ENCODE peak calls at places on chromosomes 7 and 10, in nine cellular contexts. A is activated naive CD4-positive, alpha-beta T cell; B is cardiac muscle cell; H is C1 segment of cervical spinal cord; N is NAMALWA; P is brain pericyte; X is AML-193; Y is astrocyte of the spinal cord; K is GM12891. Q is an unnamed sample.

GRCh38 chr7:130371059-130371458 is 9.2 kb upstream of the CPA1 start:
- DNase-seq in A (no peak), B (no peak), H (no peak), N (no peak), P (no peak), X (no peak), Y (no peak), K (no peak), Q (no peak)

GRCh38 chr10:103718247-103718620 is 137.1 kb downstream of the SH3PXD2A start:
- DNase-seq in A (no peak), B (no peak), H (no peak), N (no peak), P (no peak), X (no peak), Y (no peak), K (no peak), Q (no peak)

GRCh38 chr7:52184006-52184703 is 851.3 kb upstream of the POM121L12 start:
- DNase-seq in A (no peak), B (no peak), H (no peak), N (no peak), P (no peak), X (no peak), Y (no peak), K (no peak), Q (no peak)

GRCh38 chr7:1698221-1698620 is 28.1 kb downstream of the ELFN1 start:
- DNase-seq in A (no peak), B (no peak), H (no peak), N (no peak), P (no peak), X (no peak), Y (no peak), K (no peak), Q (no peak)

GRCh38 chr7:14807498-14807897 is 95.1 kb downstream of the DGKB start:
- DNase-seq in A (no peak), B (no peak), H (no peak), N (no peak), P (no peak), X (no peak), Y (peak; percentile 5), K (no peak), Q (no peak)

GRCh38 chr7:139108256-139109187 is 998 bp downstream of the ZC3HAV1 start:
- DNase-seq in A (no peak), B (peak; percentile 23), H (peak; percentile 8), N (peak; percentile 80), P (no peak), X (no peak), Y (peak; percentile 28), K (no peak), Q (peak; percentile 73)

GRCh38 chr10:49379596-49380410 is 16.1 kb downstream of the DRGX start:
- DNase-seq in A (no peak), B (peak; percentile 22), H (no peak), N (peak; percentile 34), P (no peak), X (no peak), Y (no peak), K (no peak), Q (peak; percentile 51)

GRCh38 chr7:37977243-37977642 is 56.8 kb downstream of the EPDR1 start:
- DNase-seq in A (no peak), B (no peak), H (no peak), N (no peak), P (no peak), X (no peak), Y (no peak), K (no peak), Q (no peak)

GRCh38 chr7:35694161-35694783 is 663 bp downstream of the HERPUD2 start:
- DNase-seq in A (no peak), B (no peak), H (no peak), N (peak; percentile 37), P (no peak), X (no peak), Y (peak; percentile 31), K (no peak), Q (peak; percentile 47)

GRCh38 chr7:1663243-1663642 is 6.8 kb upstream of the ELFN1 start:
- DNase-seq in A (no peak), B (no peak), H (no peak), N (no peak), P (no peak), X (no peak), Y (no peak), K (peak; percentile 13), Q (peak; percentile 6)

GRCh38 chr10:36640626-36641025 is 484.8 kb upstream of the ANKRD30A start:
- DNase-seq in A (no peak), B (no peak), H (no peak), N (no peak), P (no peak), X (no peak), Y (no peak), K (no peak), Q (no peak)

GRCh38 chr7:159096736-159097581 is 47.7 kb downstream of the VIPR2 start:
- DNase-seq in A (no peak), B (peak; percentile 61), H (no peak), N (no peak), P (no peak), X (no peak), Y (no peak), K (no peak), Q (no peak)

GRCh38 chr7:106865130-106866115 is at the start of gene PIK3CG:
- DNase-seq in A (no peak), B (no peak), H (no peak), N (peak; percentile 93), P (no peak), X (peak; percentile 95), Y (no peak), K (peak; percentile 30), Q (no peak)

GRCh38 chr7:149772236-149772820 is 1.1 kb downstream of the ZNF467 start:
- DNase-seq in A (no peak), B (peak; percentile 77), H (peak; percentile 68), N (peak; percentile 31), P (no peak), X (no peak), Y (no peak), K (no peak), Q (peak; percentile 86)

GRCh38 chr7:94763268-94763667 is 107.3 kb upstream of the SGCE start:
- DNase-seq in A (no peak), B (no peak), H (no peak), N (no peak), P (peak; percentile 27), X (no peak), Y (no peak), K (no peak), Q (no peak)

GRCh38 chr10:17123062-17123661 is 6.4 kb downstream of the CUBN start:
- DNase-seq in A (no peak), B (no peak), H (no peak), N (no peak), P (peak; percentile 47), X (no peak), Y (peak; percentile 91), K (no peak), Q (peak; percentile 16)

GRCh38 chr10:119483839-119484238 is 58.7 kb downstream of the RGS10 start:
- DNase-seq in A (no peak), B (no peak), H (no peak), N (no peak), P (no peak), X (no peak), Y (no peak), K (no peak), Q (no peak)

GRCh38 chr7:98234429-98235147 is 17.4 kb downstream of the TECPR1 start:
- DNase-seq in A (no peak), B (no peak), H (no peak), N (no peak), P (no peak), X (no peak), Y (no peak), K (no peak), Q (no peak)

GRCh38 chr10:16529853-16530252 is 8.2 kb upstream of the C1QL3 start:
- DNase-seq in A (no peak), B (no peak), H (no peak), N (no peak), P (no peak), X (no peak), Y (no peak), K (no peak), Q (no peak)

GRCh38 chr7:129774359-129774758 is 162.8 kb downstream of the NRF1 start:
- DNase-seq in A (no peak), B (no peak), H (no peak), N (no peak), P (no peak), X (no peak), Y (no peak), K (no peak), Q (no peak)

GRCh38 chr7:46754135-46754730 is 827.7 kb downstream of the TNS3 start:
- DNase-seq in A (no peak), B (no peak), H (no peak), N (no peak), P (peak; percentile 42), X (no peak), Y (peak; percentile 90), K (no peak), Q (no peak)

GRCh38 chr10:75071164-75071489 is 40.3 kb upstream of the SAMD8 start:
- DNase-seq in A (no peak), B (peak; percentile 35), H (no peak), N (no peak), P (no peak), X (no peak), Y (peak; percentile 10), K (no peak), Q (no peak)

GRCh38 chr10:131433566-131433965 is 122.0 kb upstream of the TCERG1L start:
- DNase-seq in A (no peak), B (no peak), H (no peak), N (no peak), P (no peak), X (no peak), Y (no peak), K (no peak), Q (no peak)

GRCh38 chr10:80357000-80357803 is 621 bp downstream of the DYDC2 start:
- DNase-seq in A (no peak), B (peak; percentile 58), H (no peak), N (no peak), P (no peak), X (no peak), Y (no peak), K (no peak), Q (peak; percentile 16)

GRCh38 chr7:2521952-2522591 is 2.5 kb downstream of the LFNG start:
- DNase-seq in A (peak; percentile 43), B (no peak), H (no peak), N (peak; percentile 50), P (no peak), X (peak; percentile 89), Y (no peak), K (no peak), Q (no peak)

GRCh38 chr7:22572937-22573336 is 72.9 kb upstream of the STEAP1B start:
- DNase-seq in A (no peak), B (no peak), H (no peak), N (no peak), P (no peak), X (no peak), Y (peak; percentile 60), K (no peak), Q (no peak)

GRCh38 chr7:16421333-16422099 is at the start of gene CRPPA:
- DNase-seq in A (peak; percentile 27), B (peak; percentile 59), H (peak; percentile 40), N (no peak), P (no peak), X (peak; percentile 18), Y (peak; percentile 50), K (no peak), Q (peak; percentile 34)

GRCh38 chr7:142319970-142320369 is 62.1 kb upstream of the PRSS58 start:
- DNase-seq in A (peak; percentile 41), B (no peak), H (no peak), N (peak; percentile 44), P (no peak), X (peak; percentile 18), Y (no peak), K (no peak), Q (peak; percentile 26)

GRCh38 chr7:7114575-7115291 is 67.6 kb upstream of the C1GALT1 start:
- DNase-seq in A (no peak), B (no peak), H (no peak), N (no peak), P (no peak), X (no peak), Y (no peak), K (no peak), Q (no peak)

GRCh38 chr7:98217623-98218582 is 6.7 kb downstream of the BHLHA15 start:
- DNase-seq in A (no peak), B (no peak), H (peak; percentile 33), N (peak; percentile 72), P (no peak), X (peak; percentile 49), Y (no peak), K (no peak), Q (no peak)

GRCh38 chr7:79553811-79554555 is 100.5 kb upstream of the MAGI2 start:
- DNase-seq in A (no peak), B (no peak), H (no peak), N (no peak), P (no peak), X (no peak), Y (no peak), K (no peak), Q (no peak)